ENCODE peak calls at places on chromosomes 12 and 14, in five cellular contexts. S is A549, P is right lobe of liver, Q is HepG2, L is heart left ventricle. Z is an unnamed sample.

GRCh38 chr12:69023840-69024239 is 90.9 kb upstream of the CPM start:
- DNase-seq in S (no peak), P (no peak), Q (no peak), L (no peak), Z (no peak)

GRCh38 chr12:47964102-47964723 is 817 bp downstream of the TMEM106C start:
- DNase-seq in S (peak; percentile 33), P (no peak), Q (no peak), L (no peak), Z (peak; percentile 74)

GRCh38 chr14:85516239-85517112 is 13.5 kb upstream of the FLRT2 start:
- DNase-seq in S (no peak), P (no peak), Q (no peak), L (no peak), Z (no peak)

GRCh38 chr12:1473418-1473817 is 121.0 kb downstream of the FBXL14 start:
- DNase-seq in S (no peak), P (no peak), Q (no peak), L (no peak), Z (peak; percentile 81)

GRCh38 chr12:109729837-109730200 is 16.2 kb downstream of the FAM222A start:
- DNase-seq in S (no peak), P (no peak), Q (no peak), L (no peak), Z (peak; percentile 49)

GRCh38 chr14:73452341-73453191 is 5.8 kb downstream of the NUMB start:
- DNase-seq in S (no peak), P (no peak), Q (no peak), L (no peak), Z (no peak)

GRCh38 chr12:26668847-26669246 is 164.1 kb downstream of the ITPR2 start:
- DNase-seq in S (no peak), P (no peak), Q (peak; percentile 55), L (no peak), Z (no peak)

GRCh38 chr12:51351913-51352532 is 5.5 kb upstream of the CELA1 start:
- DNase-seq in S (peak; percentile 46), P (peak; percentile 30), Q (peak; percentile 30), L (no peak), Z (no peak)

GRCh38 chr12:11886339-11886738 is 184.4 kb upstream of the BCL2L14 start:
- DNase-seq in S (no peak), P (no peak), Q (no peak), L (no peak), Z (no peak)

GRCh38 chr12:50786498-50787231 is 22.8 kb downstream of the ATF1 start:
- DNase-seq in S (peak; percentile 84), P (no peak), Q (peak; percentile 90), L (no peak), Z (no peak)

GRCh38 chr12:1595026-1595561 is 713 bp upstream of the FBXL14 start:
- DNase-seq in S (no peak), P (no peak), Q (no peak), L (no peak), Z (no peak)

GRCh38 chr14:34460295-34460694 is 1.7 kb downstream of the SPTSSA start:
- DNase-seq in S (no peak), P (no peak), Q (no peak), L (no peak), Z (no peak)

GRCh38 chr12:31478425-31478824 is 112.5 kb downstream of the DENND5B start:
- DNase-seq in S (no peak), P (no peak), Q (no peak), L (no peak), Z (no peak)

GRCh38 chr14:32375663-32376062 is 46.6 kb downstream of the AKAP6 start:
- DNase-seq in S (no peak), P (no peak), Q (no peak), L (no peak), Z (no peak)

GRCh38 chr12:100823988-100824387 is 29.4 kb downstream of the ANO4 start:
- DNase-seq in S (no peak), P (no peak), Q (no peak), L (no peak), Z (no peak)

GRCh38 chr12:105948331-105948730 is 190.4 kb downstream of the NUAK1 start:
- DNase-seq in S (no peak), P (no peak), Q (no peak), L (no peak), Z (no peak)

GRCh38 chr12:121223947-121224285 is 14.0 kb downstream of the P2RX4 start:
- DNase-seq in S (no peak), P (no peak), Q (no peak), L (no peak), Z (no peak)

GRCh38 chr12:10132971-10133370 is 3.0 kb upstream of the CLEC7A start:
- DNase-seq in S (no peak), P (no peak), Q (no peak), L (no peak), Z (no peak)

GRCh38 chr14:38286481-38286880 is 30.6 kb upstream of the CLEC14A start:
- DNase-seq in S (no peak), P (no peak), Q (no peak), L (no peak), Z (no peak)

DNA sequence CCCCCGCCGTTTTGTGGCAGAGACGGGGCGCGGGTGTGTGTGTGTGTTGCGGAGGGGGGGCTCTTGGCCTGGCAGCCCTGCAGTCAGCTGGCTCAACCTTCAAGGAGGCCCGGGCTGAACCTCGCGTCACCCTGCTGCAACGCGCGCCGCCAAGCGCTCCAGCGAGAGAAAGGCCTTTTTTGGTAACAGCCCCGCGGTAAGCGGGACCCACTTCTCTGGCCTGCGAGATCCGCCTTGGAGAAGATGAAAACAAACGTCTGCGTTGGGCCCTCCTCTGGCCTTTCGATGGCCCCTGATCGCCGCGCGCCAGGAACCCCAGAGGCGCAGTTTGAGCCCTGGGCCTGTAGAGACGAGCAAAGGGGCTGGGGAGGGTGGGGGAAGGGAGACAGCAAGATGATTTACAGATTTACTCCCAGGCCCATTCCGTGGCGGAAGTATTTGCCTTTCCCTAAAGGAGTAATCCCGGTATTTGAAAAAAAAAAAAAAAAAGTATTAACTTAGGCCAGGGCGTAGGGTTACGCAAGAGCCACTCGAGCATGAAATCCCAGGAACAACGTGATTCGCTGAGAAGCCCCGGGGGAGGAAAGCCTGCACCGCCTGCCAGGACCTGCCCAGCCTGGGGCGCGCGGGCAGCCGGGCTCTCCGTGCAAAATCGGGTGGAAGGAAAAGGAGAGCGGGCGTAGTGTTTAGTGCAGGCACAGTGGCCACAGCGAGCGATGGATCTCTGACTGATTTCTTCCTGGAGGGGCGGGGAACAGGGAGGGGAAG is 4.5 kb upstream of the IRF2BPL start:
- DNase-seq in S (peak; percentile 94), P (peak; percentile 89), Q (peak; percentile 86), L (peak; percentile 92), Z (peak; percentile 94)
- TF ChIP-seq POLR2A in S (peak; percentile 51), P (peak; percentile 76), Q (peak; percentile 53), L (peak; percentile 51), Z (no peak)

DNA sequence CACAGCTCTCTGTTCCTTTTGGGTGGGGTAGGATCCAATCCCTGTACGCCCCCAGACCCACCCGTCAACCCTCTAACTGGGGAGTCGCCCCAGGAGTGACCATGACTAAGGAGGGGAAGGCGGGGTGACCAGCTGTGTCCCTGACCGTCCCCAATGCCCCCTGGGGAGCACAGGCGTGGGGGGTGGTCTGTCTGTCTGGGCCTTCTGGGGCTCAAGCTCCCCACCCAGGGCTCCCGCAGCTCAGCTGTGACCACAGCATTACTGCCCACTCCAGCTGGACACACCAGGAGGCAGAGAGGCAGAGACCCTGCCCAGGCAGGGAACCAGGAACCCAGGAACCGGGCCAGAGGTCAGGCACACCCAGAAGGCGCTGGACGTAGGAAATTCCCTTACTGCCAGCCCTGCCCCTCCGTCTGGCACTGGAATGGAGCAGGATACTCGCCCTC is 871 bp downstream of the INF2 start:
- DNase-seq in S (no peak), P (no peak), Q (no peak), L (no peak), Z (no peak)
- TF ChIP-seq POLR2A in S (no peak), P (no peak), Q (no peak), L (no peak), Z (no peak)

GRCh38 chr12:116964004-116964739 is 53.4 kb downstream of the FBXW8 start:
- DNase-seq in S (no peak), P (no peak), Q (no peak), L (no peak), Z (no peak)

GRCh38 chr12:116959845-116960514 is 49.2 kb downstream of the FBXW8 start:
- DNase-seq in S (no peak), P (no peak), Q (no peak), L (no peak), Z (no peak)

GRCh38 chr12:116962197-116962596 is 51.4 kb downstream of the FBXW8 start:
- DNase-seq in S (no peak), P (no peak), Q (no peak), L (no peak), Z (no peak)

GRCh38 chr12:116964740-116965090 is 54.0 kb downstream of the FBXW8 start:
- DNase-seq in S (no peak), P (no peak), Q (no peak), L (no peak), Z (no peak)

GRCh38 chr12:116962783-116963356 is 52.1 kb downstream of the FBXW8 start:
- DNase-seq in S (no peak), P (no peak), Q (no peak), L (no peak), Z (no peak)
- TF ChIP-seq POLR2A in S (no peak), P (no peak), Q (no peak), L (no peak), Z (no peak)

DNA sequence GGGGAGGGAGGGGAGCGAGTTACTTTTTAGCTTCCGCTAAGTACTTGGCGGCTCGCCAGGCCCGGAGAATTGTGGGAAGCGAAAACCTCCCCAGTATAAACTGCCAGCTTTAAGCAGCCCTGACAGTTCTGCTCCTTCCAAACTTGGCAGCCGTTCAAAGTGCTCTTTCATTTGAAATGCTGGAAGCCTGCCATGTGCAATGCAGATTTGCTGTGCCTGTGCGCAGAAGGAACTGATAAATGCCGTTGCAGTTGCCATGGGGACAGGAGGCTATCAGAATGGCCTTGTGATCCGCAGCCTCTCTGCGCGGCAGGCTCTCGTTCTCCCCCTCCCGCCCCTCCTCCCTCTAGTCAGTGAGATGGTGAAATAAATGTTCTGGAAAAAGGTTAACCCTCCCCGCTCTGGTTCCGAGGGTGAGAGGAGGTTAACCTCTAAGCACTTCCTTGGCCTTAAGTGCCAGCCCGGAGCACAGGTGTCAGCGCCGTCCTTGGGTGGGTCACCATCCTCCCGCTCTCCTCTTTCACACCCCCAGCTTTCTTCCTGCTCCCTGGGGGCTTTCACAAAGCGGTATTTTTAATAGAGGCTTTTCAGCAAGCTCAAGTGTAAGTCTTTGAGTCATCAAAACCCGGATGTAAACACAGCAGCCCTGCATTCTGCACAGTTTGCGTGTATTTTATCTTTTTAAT is 11.9 kb upstream of the IRF2BPL start:
- DNase-seq in S (peak; percentile 88), P (peak; percentile 99), Q (peak; percentile 99), L (peak; percentile 100), Z (peak; percentile 99)
- TF ChIP-seq POLR2A in S (no peak), P (no peak), Q (peak; percentile 45), L (peak; percentile 9), Z (no peak)